ENCODE peak calls at places on chromosomes 12 and 14, in eight cellular contexts. D is CD4-positive, alpha-beta memory T cell; O is fibroblast of lung; U is aorta; I is AG04450; C is upper lobe of right lung; V is lung; S is right atrium auricular region. J is an unnamed sample.

GRCh38 chr12:121519227-121519626 is 61.6 kb downstream of the KDM2B start:
- DNase-seq in D (no peak), O (no peak), U (no peak), I (no peak), C (no peak), V (no peak), S (no peak), J (no peak)

GRCh38 chr14:95365401-95365800 is 45.7 kb upstream of the CLMN start:
- DNase-seq in D (no peak), O (no peak), U (no peak), I (no peak), C (no peak), V (no peak), S (no peak), J (no peak)

GRCh38 chr14:104895207-104895785 is 29.4 kb upstream of the PLD4 start:
- DNase-seq in D (no peak), O (no peak), U (no peak), I (no peak), C (no peak), V (peak; percentile 28), S (no peak), J (peak; percentile 49)

GRCh38 chr14:97381309-97381708 is 584.1 kb downstream of the VRK1 start:
- DNase-seq in D (no peak), O (no peak), U (no peak), I (no peak), C (no peak), V (no peak), S (no peak), J (no peak)

GRCh38 chr14:54555651-54556050 is 11.3 kb upstream of the SAMD4A start:
- DNase-seq in D (no peak), O (no peak), U (no peak), I (no peak), C (no peak), V (no peak), S (no peak), J (no peak)

GRCh38 chr14:98698341-98698740 is 573.7 kb downstream of the BCL11B start:
- DNase-seq in D (no peak), O (no peak), U (no peak), I (no peak), C (no peak), V (no peak), S (no peak), J (no peak)

GRCh38 chr14:95134304-95134933 is 22.9 kb downstream of the DICER1 start:
- DNase-seq in D (no peak), O (no peak), U (no peak), I (no peak), C (no peak), V (no peak), S (no peak), J (peak; percentile 33)

GRCh38 chr12:104573-105081 is 38.1 kb downstream of the IQSEC3 start:
- DNase-seq in D (no peak), O (no peak), U (no peak), I (no peak), C (no peak), V (no peak), S (no peak), J (no peak)

GRCh38 chr14:32336702-32337101 is 7.6 kb downstream of the AKAP6 start:
- DNase-seq in D (no peak), O (no peak), U (no peak), I (no peak), C (no peak), V (no peak), S (no peak), J (no peak)

GRCh38 chr12:88036368-88036965 is 7.3 kb upstream of the C12orf50 start:
- DNase-seq in D (no peak), O (peak; percentile 50), U (no peak), I (no peak), C (no peak), V (no peak), S (no peak), J (no peak)

GRCh38 chr12:25924535-25925001 is 33.9 kb upstream of the RASSF8 start:
- DNase-seq in D (no peak), O (no peak), U (no peak), I (no peak), C (no peak), V (no peak), S (no peak), J (no peak)

GRCh38 chr12:110466791-110467190 is 1.3 kb downstream of the GPN3 start:
- DNase-seq in D (no peak), O (no peak), U (no peak), I (no peak), C (no peak), V (no peak), S (no peak), J (no peak)

GRCh38 chr12:114683709-114684097 is 272 bp downstream of the TBX3 start:
- DNase-seq in D (no peak), O (no peak), U (no peak), I (no peak), C (no peak), V (no peak), S (no peak), J (no peak)

DNA sequence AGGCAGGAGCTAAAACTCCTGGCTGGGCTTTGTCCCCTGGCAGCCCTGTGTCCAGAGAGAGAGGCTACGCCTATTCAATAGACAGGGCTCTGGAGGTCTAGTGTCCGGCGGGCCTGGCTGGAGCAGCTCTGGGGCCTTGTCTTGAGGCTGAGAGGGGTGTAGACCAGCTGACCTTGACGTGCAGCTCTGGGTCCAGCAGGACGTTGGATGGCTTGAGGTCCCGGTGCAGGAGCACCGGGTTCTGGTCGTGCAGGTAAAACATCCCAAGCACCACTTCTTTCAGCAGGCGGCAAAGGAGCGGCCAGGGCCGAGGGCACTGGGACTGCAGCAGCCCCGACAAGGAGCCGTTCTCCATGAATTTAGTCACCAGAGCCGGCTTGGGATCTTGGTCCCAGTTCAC is 948 bp downstream of the RIPK3 start:
- DNase-seq in D (no peak), O (no peak), U (no peak), I (no peak), C (no peak), V (no peak), S (no peak), J (no peak)
- H3K4me3 ChIP-seq in D (peak overlapping the region; percentile 86), O (no peak overlapping the region), U (no peak overlapping the region), I (no peak overlapping the region), C (peak overlapping the region; percentile 67), V (no peak overlapping the region), S (peak overlapping the region; percentile 49), J (peak overlapping the region; percentile 50)

GRCh38 chr14:50542941-50543418 is 10.6 kb upstream of the MAP4K5 start:
- DNase-seq in D (peak; percentile 43), O (peak; percentile 51), U (no peak), I (no peak), C (no peak), V (peak; percentile 34), S (no peak), J (no peak)

GRCh38 chr14:50541159-50541567 is 8.8 kb upstream of the MAP4K5 start:
- DNase-seq in D (no peak), O (no peak), U (no peak), I (no peak), C (no peak), V (no peak), S (no peak), J (no peak)

GRCh38 chr14:50544911-50545310 is 12.5 kb upstream of the MAP4K5 start:
- DNase-seq in D (no peak), O (no peak), U (no peak), I (no peak), C (peak; percentile 77), V (no peak), S (no peak), J (peak; percentile 45)

GRCh38 chr14:50550294-50550693 is 9.7 kb upstream of the ATL1 start:
- DNase-seq in D (no peak), O (no peak), U (no peak), I (no peak), C (no peak), V (no peak), S (no peak), J (no peak)

GRCh38 chr14:50545618-50546017 is 13.2 kb upstream of the MAP4K5 start:
- DNase-seq in D (no peak), O (peak; percentile 23), U (no peak), I (no peak), C (no peak), V (no peak), S (no peak), J (no peak)
- H3K9me3 ChIP-seq in D (no peaks in the 10 kb centered on the region), O (no peaks in the 10 kb centered on the region), U (no peaks in the 10 kb centered on the region), I (no peaks in the 10 kb centered on the region), C (no peaks in the 10 kb centered on the region), V (no peaks in the 10 kb centered on the region), S (no peaks in the 10 kb centered on the region), J (no peaks in the 10 kb centered on the region)

GRCh38 chr12:54191550-54192022 is 2.8 kb upstream of the SMUG1 start:
- DNase-seq in D (peak; percentile 79), O (peak; percentile 65), U (peak; percentile 87), I (peak; percentile 60), C (peak; percentile 85), V (peak; percentile 77), S (peak; percentile 70), J (peak; percentile 87)
- H3K4me3 ChIP-seq in D (no peak overlapping the region), O (no peak overlapping the region), U (no peak overlapping the region), I (no peak overlapping the region), C (no peak overlapping the region), V (no peak overlapping the region), S (no peak overlapping the region), J (no peak overlapping the region)

GRCh38 chr12:93924367-93924766 is 224.0 kb upstream of the PLXNC1 start:
- DNase-seq in D (peak; percentile 2), O (no peak), U (no peak), I (no peak), C (no peak), V (no peak), S (no peak), J (no peak)
- H3K9me3 ChIP-seq in D (no peaks in the 10 kb centered on the region), O (no peaks in the 10 kb centered on the region), U (peaks cover 1% of the 10 kb centered on the region), I (no peaks in the 10 kb centered on the region), C (no peaks in the 10 kb centered on the region), V (peaks cover 3% of the 10 kb centered on the region), S (no peaks in the 10 kb centered on the region), J (no peaks in the 10 kb centered on the region)

DNA sequence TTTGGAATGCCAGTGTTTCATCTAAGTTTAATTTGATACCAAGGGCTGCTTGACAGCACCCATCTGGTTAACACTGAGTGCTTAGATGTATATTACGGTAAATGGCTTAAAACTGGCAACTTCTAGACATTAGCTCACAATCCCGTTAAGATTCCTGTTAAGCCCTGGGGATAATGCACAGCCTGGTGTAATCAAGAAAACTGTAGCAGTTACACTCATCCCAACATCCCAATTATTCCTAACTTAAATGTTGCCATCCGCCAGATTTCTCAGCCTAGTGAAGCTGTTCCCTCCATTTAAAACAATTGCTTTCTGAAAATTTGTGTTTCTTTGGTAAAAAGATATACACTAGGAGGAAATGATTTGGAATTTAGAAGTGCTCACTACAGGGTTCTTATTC is 30.0 kb downstream of the PPFIBP1 start:
- DNase-seq in D (no peak), O (no peak), U (no peak), I (no peak), C (no peak), V (no peak), S (no peak), J (no peak)
- H3K4me3 ChIP-seq in D (no peak overlapping the region), O (peak overlapping the region; percentile 27), U (peak overlapping the region; percentile 18), I (peak overlapping the region; percentile 14), C (no peak overlapping the region), V (no peak overlapping the region), S (peak overlapping the region; percentile 12), J (no peak overlapping the region)